ENCODE peak calls at places on chromosomes 1 and 21, in four cellular contexts. Y is transverse colon, V is GM23338, N is neuronal stem cell. H is an unnamed sample.

GRCh38 chr1:170063109-170063826 is 11.2 kb downstream of the KIFAP3 start:
- DNase-seq in V (no peak), Y (no peak), N (no peak), H (no peak)

GRCh38 chr1:86441581-86441980 is 17.6 kb downstream of the CLCA2 start:
- DNase-seq in N (no peak), V (no peak), Y (peak; percentile 28), H (no peak)

GRCh38 chr1:21216835-21217811 is 40.4 kb upstream of the EIF4G3 start:
- DNase-seq in Y (peak; percentile 63), N (no peak), V (peak; percentile 89), H (no peak)

GRCh38 chr21:44854664-44855446 is 18.6 kb downstream of the PTTG1IP start:
- DNase-seq in Y (no peak), V (no peak), N (no peak), H (peak; percentile 89)

GRCh38 chr1:55280731-55281130 is 65.6 kb upstream of the USP24 start:
- DNase-seq in N (no peak), Y (no peak), V (no peak), H (no peak)

GRCh38 chr21:42684109-42684916 is 30.9 kb downstream of the PDE9A start:
- DNase-seq in V (no peak), N (no peak), Y (no peak), H (no peak)

GRCh38 chr1:11215018-11216005 is 26.2 kb downstream of the ANGPTL7 start:
- DNase-seq in N (no peak), V (no peak), Y (no peak), H (no peak)

GRCh38 chr1:6888870-6889269 is 103.6 kb downstream of the CAMTA1 start:
- DNase-seq in V (no peak), Y (no peak), N (no peak), H (no peak)

GRCh38 chr1:15189692-15190321 is 36.3 kb downstream of the TMEM51 start:
- DNase-seq in Y (no peak), N (no peak), V (no peak), H (no peak)

GRCh38 chr21:16535100-16535418 is 805.3 kb downstream of the USP25 start:
- DNase-seq in N (no peak), V (no peak), Y (peak; percentile 30), H (peak; percentile 77)

GRCh38 chr1:158471920-158472319 is at the start of gene OR10R2:
- DNase-seq in N (no peak), V (no peak), Y (no peak), H (no peak)

GRCh38 chr1:245448858-245449534 is 294.2 kb downstream of the KIF26B start:
- DNase-seq in N (no peak), V (no peak), Y (no peak), H (no peak)

GRCh38 chr1:170114916-170115315 is 30.8 kb upstream of the NTMT2 start:
- DNase-seq in N (no peak), V (peak; percentile 18), Y (no peak), H (no peak)

GRCh38 chr1:243499248-243499647 is 243.4 kb downstream of the SDCCAG8 start:
- DNase-seq in Y (no peak), N (no peak), V (no peak), H (no peak)

GRCh38 chr1:101317590-101317989 is 80.8 kb downstream of the S1PR1 start:
- DNase-seq in N (no peak), Y (no peak), V (peak; percentile 56), H (no peak)

GRCh38 chr1:234955107-234955731 is 173.4 kb downstream of the TOMM20 start:
- DNase-seq in N (no peak), Y (peak; percentile 76), V (no peak), H (peak; percentile 57)

GRCh38 chr1:147879911-147880310 is 22.7 kb upstream of the GJA8 start:
- DNase-seq in N (no peak), V (no peak), Y (no peak), H (no peak)

GRCh38 chr1:182889997-182890396 is 50.9 kb downstream of the DHX9 start:
- DNase-seq in N (no peak), V (peak; percentile 10), Y (no peak), H (no peak)

GRCh38 chr1:47914218-47914937 is 82.8 kb downstream of the TRABD2B start:
- DNase-seq in Y (no peak), V (no peak), N (no peak), H (no peak)

GRCh38 chr21:46253610-46254124 is 25.1 kb upstream of the LSS start:
- DNase-seq in N (no peak), V (peak; percentile 21), Y (no peak), H (no peak)

GRCh38 chr1:234891427-234891826 is 237.2 kb downstream of the TOMM20 start:
- DNase-seq in Y (no peak), N (no peak), V (no peak), H (no peak)

GRCh38 chr1:221334082-221334481 is 407.8 kb downstream of the DUSP10 start:
- DNase-seq in V (no peak), Y (no peak), N (no peak), H (no peak)

GRCh38 chr1:1917304-1917976 is 1.6 kb downstream of the TMEM52 start:
- DNase-seq in V (no peak), N (no peak), Y (peak; percentile 7), H (no peak)

GRCh38 chr1:75543705-75544104 is 67.2 kb downstream of the SLC44A5 start:
- DNase-seq in N (no peak), Y (no peak), V (no peak), H (no peak)

GRCh38 chr21:38352536-38353219 is 95.9 kb downstream of the KCNJ15 start:
- DNase-seq in V (peak; percentile 87), N (peak; percentile 48), Y (peak; percentile 59), H (no peak)

GRCh38 chr1:156689035-156689959 is 12.1 kb upstream of the NES start:
- DNase-seq in V (peak; percentile 95), Y (peak; percentile 80), N (peak; percentile 88), H (peak; percentile 72)

GRCh38 chr1:182910143-182910542 is 42.8 kb downstream of the SHCBP1L start:
- DNase-seq in V (peak; percentile 77), N (no peak), Y (no peak), H (no peak)

GRCh38 chr1:117930484-117930883 is 945 bp downstream of the WDR3 start:
- DNase-seq in N (no peak), Y (no peak), V (peak; percentile 5), H (no peak)

GRCh38 chr1:84298688-84299535 is 2.6 kb upstream of the SAMD13 start:
- DNase-seq in N (no peak), Y (peak; percentile 49), V (peak; percentile 53), H (peak; percentile 22)

GRCh38 chr1:84299536-84300260 is 1.8 kb upstream of the SAMD13 start:
- DNase-seq in V (peak; percentile 37), Y (no peak), N (no peak), H (no peak)

GRCh38 chr1:84300501-84300900 is 1.0 kb upstream of the SAMD13 start:
- DNase-seq in V (no peak), Y (no peak), N (no peak), H (no peak)

GRCh38 chr1:84298336-84298687 is 3.2 kb upstream of the SAMD13 start:
- DNase-seq in Y (peak; percentile 66), V (peak; percentile 49), N (no peak), H (peak; percentile 54)

GRCh38 chr1:84297546-84298244 is 3.8 kb upstream of the SAMD13 start:
- DNase-seq in N (no peak), Y (no peak), V (no peak), H (no peak)
- H3K4me3 ChIP-seq in N (peak overlapping the region; percentile 90), Y (peak overlapping the region; percentile 66), V (peak overlapping the region; percentile 97), H (peak overlapping the region; percentile 79)

GRCh38 chr1:24348196-24348595 is 29.0 kb downstream of the GRHL3 start:
- DNase-seq in V (no peak), Y (no peak), N (no peak), H (no peak)

GRCh38 chr1:24344090-24344742 is 25.1 kb downstream of the GRHL3 start:
- DNase-seq in Y (no peak), N (no peak), V (no peak), H (no peak)

GRCh38 chr1:24343412-24344089 is 24.4 kb downstream of the GRHL3 start:
- DNase-seq in Y (no peak), N (no peak), V (no peak), H (no peak)

GRCh38 chr1:24347159-24347931 is 28.2 kb downstream of the GRHL3 start:
- DNase-seq in N (no peak), Y (no peak), V (no peak), H (no peak)

DNA sequence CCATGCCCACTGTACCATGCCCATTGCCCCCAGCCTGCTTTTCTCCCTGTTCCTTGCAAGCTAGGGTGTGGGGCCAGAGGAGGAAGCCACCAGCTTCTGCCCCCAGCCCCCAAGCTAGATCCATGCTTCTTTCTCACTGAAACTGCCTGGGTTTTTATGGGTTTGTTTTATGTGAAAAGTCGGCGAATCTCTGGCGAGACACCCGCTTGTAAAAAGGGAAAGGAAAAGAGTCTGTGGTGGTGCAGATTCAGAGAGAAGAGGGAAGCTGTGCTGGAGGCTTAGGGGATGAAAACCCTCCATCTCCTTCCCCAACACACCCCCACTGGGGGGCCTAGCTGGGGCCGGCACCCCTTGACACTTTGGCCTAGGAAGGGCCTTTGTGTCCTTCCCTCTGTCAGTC is 26.2 kb downstream of the GRHL3 start:
- DNase-seq in V (no peak), Y (no peak), N (no peak), H (no peak)
- H3K27ac ChIP-seq in V (no peak overlapping the region), Y (no peak overlapping the region), N (no peak overlapping the region), H (no peak overlapping the region)

GRCh38 chr1:66932291-66932690 is 7.5 kb downstream of the MIER1 start:
- DNase-seq in N (no peak), V (no peak), Y (no peak), H (no peak)
- H3K4me3 ChIP-seq in N (peak overlapping the region; percentile 6), V (peak overlapping the region; percentile 67), Y (no peak overlapping the region), H (no peak overlapping the region)

GRCh38 chr1:115643219-115643618 is 1.4 kb downstream of the VANGL1 start:
- DNase-seq in N (no peak), Y (no peak), V (no peak), H (no peak)

GRCh38 chr1:115643636-115644035 is 1.9 kb downstream of the VANGL1 start:
- DNase-seq in V (no peak), Y (no peak), N (no peak), H (no peak)

GRCh38 chr1:115640384-115640783 is 1.4 kb upstream of the VANGL1 start:
- DNase-seq in Y (no peak), V (no peak), N (no peak), H (no peak)

GRCh38 chr1:115642168-115643072 is 650 bp downstream of the VANGL1 start:
- DNase-seq in N (peak; percentile 20), V (peak; percentile 59), Y (peak; percentile 69), H (no peak)

GRCh38 chr1:115641762-115642167 is at the start of gene VANGL1:
- DNase-seq in V (peak; percentile 76), N (peak; percentile 46), Y (peak; percentile 73), H (peak; percentile 27)
- H3K27ac ChIP-seq in V (peak within 1 kb of the TSS; percentile 53), N (no peak within 1 kb of the TSS), Y (peak within 1 kb of the TSS; percentile 88), H (no peak within 1 kb of the TSS)

GRCh38 chr1:167066333-167067122 is 23.6 kb downstream of the GPA33 start:
- DNase-seq in V (peak; percentile 85), N (peak; percentile 73), Y (peak; percentile 85), H (peak; percentile 56)
- H3K4me3 ChIP-seq in V (peak overlapping the region; percentile 53), N (peak overlapping the region; percentile 17), Y (peak overlapping the region; percentile 12), H (peak overlapping the region; percentile 47)

H was measured in gastrocnemius medialis.